ENCODE peak calls at places on chromosomes 16 and 17, in four cellular contexts. One of them, this sample, is unnamed.
A peak's percentile ranks its signal among the peaks of the same experiment; 100 is the strongest.

GRCh38 chr17:34443832-34444469 is 80.9 kb upstream of the CCL1 start:
- DNase-seq in A673: no peak
- DNase-seq in left ventricle myocardium inferior: peak; percentile 23
- DNase-seq in AG04450: no peak
- DNase-seq in this sample: peak; percentile 60

GRCh38 chr17:67441052-67441738 is 64.1 kb downstream of the PITPNC1 start:
- DNase-seq in A673: peak; percentile 90
- DNase-seq in left ventricle myocardium inferior: no peak
- DNase-seq in AG04450: peak; percentile 21
- DNase-seq in this sample: no peak

GRCh38 chr17:67403065-67403464 is 26.0 kb downstream of the PITPNC1 start:
- DNase-seq in A673: no peak
- DNase-seq in left ventricle myocardium inferior: no peak
- DNase-seq in AG04450: no peak
- DNase-seq in this sample: no peak

GRCh38 chr17:731943-732787 is at the start of gene TLCD3A:
- DNase-seq in A673: peak; percentile 74
- DNase-seq in left ventricle myocardium inferior: peak; percentile 80
- DNase-seq in AG04450: no peak
- DNase-seq in this sample: peak; percentile 71

GRCh38 chr17:42010898-42011516 is 6.2 kb downstream of the DNAJC7 start:
- DNase-seq in A673: peak; percentile 10
- DNase-seq in left ventricle myocardium inferior: no peak
- DNase-seq in AG04450: no peak
- DNase-seq in this sample: peak; percentile 71

GRCh38 chr16:73311857-73312723 is 264.2 kb upstream of the ZFHX3 start:
- DNase-seq in A673: no peak
- DNase-seq in left ventricle myocardium inferior: no peak
- DNase-seq in AG04450: no peak
- DNase-seq in this sample: no peak

GRCh38 chr17:76844846-76845245 is 23.4 kb upstream of the MGAT5B start:
- DNase-seq in A673: peak; percentile 73
- DNase-seq in left ventricle myocardium inferior: no peak
- DNase-seq in AG04450: no peak
- DNase-seq in this sample: no peak

GRCh38 chr17:19392303-19392702 is 5.3 kb upstream of the MFAP4 start:
- DNase-seq in A673: no peak
- DNase-seq in left ventricle myocardium inferior: no peak
- DNase-seq in AG04450: no peak
- DNase-seq in this sample: no peak

GRCh38 chr17:75031972-75032895 is 14.5 kb downstream of the ATP5PD start:
- DNase-seq in A673: peak; percentile 87
- DNase-seq in left ventricle myocardium inferior: peak; percentile 63
- DNase-seq in AG04450: no peak
- DNase-seq in this sample: peak; percentile 63

GRCh38 chr17:8190506-8190905 is 526 bp upstream of the BORCS6 start:
- DNase-seq in A673: no peak
- DNase-seq in left ventricle myocardium inferior: no peak
- DNase-seq in AG04450: no peak
- DNase-seq in this sample: no peak

GRCh38 chr17:8188408-8188839 is 1.6 kb downstream of the BORCS6 start:
- DNase-seq in A673: no peak
- DNase-seq in left ventricle myocardium inferior: no peak
- DNase-seq in AG04450: no peak
- DNase-seq in this sample: no peak

GRCh38 chr17:8189041-8189710 is 804 bp downstream of the BORCS6 start:
- DNase-seq in A673: no peak
- DNase-seq in left ventricle myocardium inferior: peak; percentile 34
- DNase-seq in AG04450: no peak
- DNase-seq in this sample: no peak

GRCh38 chr17:8189711-8190477 is at the start of gene BORCS6:
- DNase-seq in A673: peak; percentile 99
- DNase-seq in left ventricle myocardium inferior: peak; percentile 97
- DNase-seq in AG04450: peak; percentile 97
- DNase-seq in this sample: peak; percentile 99

DNA sequence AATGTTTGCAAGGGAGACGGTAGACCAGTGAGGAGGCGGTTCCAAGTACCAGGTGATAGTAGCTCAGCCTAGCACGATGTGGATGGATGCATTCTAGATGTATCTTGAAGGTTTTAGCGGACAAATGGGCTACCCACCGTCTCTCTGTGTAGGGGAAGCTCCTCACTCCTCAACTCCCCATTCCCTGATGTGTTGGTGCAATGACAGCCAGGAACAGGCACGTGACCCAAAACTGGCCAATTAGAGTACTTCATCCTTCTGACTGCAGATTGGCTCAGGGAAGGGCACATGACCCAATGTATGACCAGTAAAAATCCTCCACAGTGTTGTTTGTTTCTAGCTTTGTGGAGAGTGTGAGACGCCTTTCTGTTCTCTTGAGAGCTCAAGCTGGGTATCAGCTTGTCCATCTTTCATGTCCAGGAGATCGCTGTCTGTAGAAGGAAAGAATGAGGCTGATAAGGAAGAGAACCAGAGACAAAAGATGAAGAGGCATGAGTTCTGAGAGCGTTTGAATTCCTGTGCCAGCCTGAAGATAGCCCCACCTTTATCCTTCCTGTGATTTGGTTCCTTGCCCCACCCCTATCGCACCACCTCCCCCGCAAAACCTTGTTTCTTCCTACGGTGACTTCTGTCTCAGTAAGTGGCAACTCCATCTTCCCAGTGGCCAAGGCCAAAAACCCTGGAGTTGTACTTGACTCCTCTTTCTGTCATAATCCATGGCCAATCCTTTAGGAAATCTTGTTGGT is 2.3 kb upstream of the BORCS6 start:
- DNase-seq in A673: peak; percentile 96
- DNase-seq in left ventricle myocardium inferior: peak; percentile 80
- DNase-seq in AG04450: peak; percentile 47
- DNase-seq in this sample: peak; percentile 97
- H3K4me3 ChIP-seq in A673: peak overlapping the region; percentile 34
- H3K4me3 ChIP-seq in left ventricle myocardium inferior: peak overlapping the region; percentile 63
- H3K4me3 ChIP-seq in AG04450: peak overlapping the region; percentile 39
- H3K4me3 ChIP-seq in this sample: peak overlapping the region; percentile 34

GRCh38 chr16:28321700-28322411 is 29.5 kb downstream of the SBK1 start:
- DNase-seq in A673: peak; percentile 48
- DNase-seq in left ventricle myocardium inferior: no peak
- DNase-seq in AG04450: no peak
- DNase-seq in this sample: peak; percentile 84

GRCh38 chr16:28324235-28324886 is 32.0 kb downstream of the SBK1 start:
- DNase-seq in A673: no peak
- DNase-seq in left ventricle myocardium inferior: no peak
- DNase-seq in AG04450: no peak
- DNase-seq in this sample: no peak

GRCh38 chr16:28324887-28325279 is 32.6 kb downstream of the SBK1 start:
- DNase-seq in A673: no peak
- DNase-seq in left ventricle myocardium inferior: no peak
- DNase-seq in AG04450: no peak
- DNase-seq in this sample: no peak

GRCh38 chr16:28326881-28327610 is 34.7 kb downstream of the SBK1 start:
- DNase-seq in A673: peak; percentile 73
- DNase-seq in left ventricle myocardium inferior: peak; percentile 37
- DNase-seq in AG04450: no peak
- DNase-seq in this sample: peak; percentile 84
- TF ChIP-seq CTCF in A673: peak; percentile 92
- TF ChIP-seq CTCF in left ventricle myocardium inferior: peak; percentile 80
- TF ChIP-seq CTCF in AG04450: peak; percentile 81
- TF ChIP-seq CTCF in this sample: peak; percentile 79

GRCh38 chr17:57604771-57605733 is 140.0 kb downstream of the CCDC182 start:
- DNase-seq in A673: peak; percentile 73
- DNase-seq in left ventricle myocardium inferior: peak; percentile 54
- DNase-seq in AG04450: peak; percentile 24
- DNase-seq in this sample: peak; percentile 27
- H3K4me3 ChIP-seq in A673: no peak overlapping the region
- H3K4me3 ChIP-seq in left ventricle myocardium inferior: peak overlapping the region; percentile 40
- H3K4me3 ChIP-seq in AG04450: no peak overlapping the region
- H3K4me3 ChIP-seq in this sample: no peak overlapping the region

DNA sequence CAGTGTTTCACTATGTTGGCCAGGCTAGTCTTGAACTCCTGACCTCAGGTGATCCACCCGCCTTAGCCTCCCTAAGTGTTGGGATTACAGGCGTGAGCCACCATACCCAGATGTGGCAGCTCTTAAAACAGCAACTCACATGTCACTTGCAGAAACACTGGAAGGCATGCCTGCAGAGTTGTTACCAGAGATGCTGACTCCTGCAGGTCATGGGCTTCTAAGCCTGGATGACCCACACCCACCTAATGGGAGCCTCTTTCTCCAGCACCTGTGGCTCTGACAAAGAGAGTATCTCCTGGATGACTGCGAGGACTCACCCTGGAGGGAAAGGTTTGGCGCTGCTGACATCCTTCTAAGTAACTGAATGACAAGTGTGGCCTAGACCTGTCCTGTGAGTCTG is 11.2 kb upstream of the RFWD3 start:
- DNase-seq in A673: no peak
- DNase-seq in left ventricle myocardium inferior: no peak
- DNase-seq in AG04450: no peak
- DNase-seq in this sample: no peak
- TF ChIP-seq CTCF in A673: no peak
- TF ChIP-seq CTCF in left ventricle myocardium inferior: no peak
- TF ChIP-seq CTCF in AG04450: no peak
- TF ChIP-seq CTCF in this sample: no peak

GRCh38 chr16:3716831-3717234 is 491 bp downstream of the TRAP1 start:
- DNase-seq in A673: peak; percentile 56
- DNase-seq in left ventricle myocardium inferior: no peak
- DNase-seq in AG04450: no peak
- DNase-seq in this sample: peak; percentile 60
- H3K4me3 ChIP-seq in A673: peak overlapping the region; percentile 100
- H3K4me3 ChIP-seq in left ventricle myocardium inferior: peak overlapping the region; percentile 100
- H3K4me3 ChIP-seq in AG04450: peak overlapping the region; percentile 92
- H3K4me3 ChIP-seq in this sample: peak overlapping the region; percentile 95

GRCh38 chr16:49455181-49455990 is 81.8 kb downstream of the C16orf78 start:
- DNase-seq in A673: no peak
- DNase-seq in left ventricle myocardium inferior: no peak
- DNase-seq in AG04450: no peak
- DNase-seq in this sample: no peak
- TF ChIP-seq CTCF in A673: no peak
- TF ChIP-seq CTCF in left ventricle myocardium inferior: no peak
- TF ChIP-seq CTCF in AG04450: no peak
- TF ChIP-seq CTCF in this sample: peak; percentile 0

This sample was measured in GM23338.